ENCODE peak calls at places on chromosomes 11 and 22, in eight cellular contexts. K, Q, H, L, W, O, X and M are unnamed samples.

GRCh38 chr11:68659158-68659921 is 25.0 kb upstream of the GAL start:
- DNase-seq in L (peak), Q (peak), W (peak), O (no peak), K (peak), H (peak), X (peak), M (peak)

GRCh38 chr22:36334838-36335603 is 52.7 kb downstream of the MYH9 start:
- DNase-seq in W (no peak), O (peak), H (no peak), Q (peak), L (peak), X (no peak), K (peak), M (peak)

GRCh38 chr11:10490398-10491232 is 35.6 kb downstream of the AMPD3 start:
- DNase-seq in X (peak), K (peak), L (peak), O (peak), H (peak), Q (peak), W (peak), M (peak)

GRCh38 chr22:33057363-33057995 is 702 bp downstream of the SYN3 start:
- DNase-seq in X (no peak), K (no peak), O (peak), H (no peak), L (no peak), W (no peak), Q (no peak), M (no peak)

GRCh38 chr11:12893787-12894672 is 115.1 kb upstream of the RASSF10 start:
- DNase-seq in L (peak), W (peak), H (peak), X (peak), K (peak), O (peak), Q (peak), M (peak)

GRCh38 chr22:21816787-21817496 is 50.5 kb downstream of the MAPK1 start:
- DNase-seq in Q (peak), X (no peak), L (peak), O (no peak), K (peak), H (peak), W (no peak), M (peak)

GRCh38 chr22:17891427-17892167 is 117.3 kb upstream of the BID start:
- DNase-seq in H (peak), L (no peak), X (peak), K (no peak), Q (no peak), W (peak), O (peak), M (no peak)

GRCh38 chr22:20159088-20159487 is 8.2 kb upstream of the CCDC188 start:
- DNase-seq in Q (no peak), O (peak), L (no peak), K (no peak), H (no peak), X (no peak), W (no peak), M (no peak)

GRCh38 chr11:77557553-77557952 is 32.2 kb upstream of the AQP11 start:
- DNase-seq in H (no peak), O (peak), Q (peak), X (no peak), K (peak), W (no peak), L (peak), M (peak)

GRCh38 chr11:112269139-112269538 is 8.5 kb upstream of the PLET1 start:
- DNase-seq in O (no peak), K (no peak), L (no peak), H (no peak), X (no peak), Q (no peak), W (no peak), M (no peak)

DNA sequence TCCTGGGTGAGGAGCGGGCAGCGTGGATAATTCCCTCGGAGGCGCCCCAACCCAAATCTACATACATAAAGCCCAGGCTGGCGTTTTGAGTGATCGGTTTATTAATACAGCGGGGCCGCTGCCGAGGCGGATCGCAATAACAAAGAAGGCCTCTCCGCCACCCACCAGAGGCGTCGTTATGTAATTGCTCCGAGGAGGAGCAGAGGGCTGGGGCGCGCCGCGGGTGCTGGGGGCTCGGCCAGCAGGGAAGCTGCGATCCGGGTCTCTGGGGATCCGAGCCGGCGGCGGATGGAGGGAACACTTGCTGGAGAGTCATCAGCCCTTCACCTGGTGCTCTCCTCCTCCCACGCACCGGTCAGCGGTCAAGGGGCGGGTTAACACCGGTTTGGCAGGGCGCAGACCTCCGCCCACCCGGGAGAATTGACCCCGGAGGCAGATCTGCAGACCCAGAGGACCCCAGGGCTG is 6.4 kb upstream of the TP53I11 start:
- DNase-seq in O (peak), X (peak), K (no peak), W (no peak), Q (no peak), L (no peak), H (no peak), M (no peak)
- H3K4me3 ChIP-seq in O (peak), X (peak), K (no peak), W (no peak), Q (no peak), L (no peak), H (no peak), M (no peak)

DNA sequence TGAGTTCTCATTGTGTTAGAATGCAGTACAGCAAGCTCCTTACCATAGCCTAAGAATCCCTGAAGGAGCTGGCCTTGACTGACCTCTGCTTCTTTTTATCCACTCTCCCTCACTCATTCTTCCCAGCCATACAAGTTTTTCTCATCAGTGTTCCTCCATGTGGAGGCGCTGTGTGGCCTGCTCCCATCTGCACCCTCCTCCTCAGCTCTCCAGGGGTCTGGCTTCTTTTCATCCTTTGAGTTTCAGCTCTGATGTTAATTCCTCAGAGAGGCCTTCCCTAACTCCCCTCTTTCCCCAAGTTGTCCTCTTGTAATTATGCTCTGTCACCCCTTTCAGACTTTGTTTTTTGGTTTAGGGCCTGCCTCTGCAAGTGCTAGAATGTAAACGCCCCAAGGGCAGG is 144.8 kb downstream of the WNT7B start:
- DNase-seq in K (no peak), O (no peak), W (no peak), H (no peak), X (no peak), L (no peak), Q (no peak), M (peak)
- TF ChIP-seq CTCF in K (no peak), O (peak), W (no peak), H (no peak), X (no peak), L (no peak), Q (peak), M (no peak)

GRCh38 chr11:65713212-65713969 is 1.3 kb downstream of the KAT5 start:
- DNase-seq in Q (no peak), O (no peak), K (no peak), H (no peak), W (no peak), L (no peak), X (no peak), M (no peak)
- H3K4me3 ChIP-seq in Q (no peak), O (peak), K (no peak), H (peak), W (peak), L (peak), X (peak), M (peak)

GRCh38 chr11:14645985-14646900 is 2.6 kb downstream of the PDE3B start:
- DNase-seq in Q (no peak), O (no peak), X (no peak), L (no peak), H (no peak), W (no peak), K (no peak), M (no peak)

GRCh38 chr11:14645247-14645912 is 1.8 kb downstream of the PDE3B start:
- DNase-seq in O (no peak), W (no peak), K (peak), X (no peak), H (peak), Q (peak), L (peak), M (peak)

GRCh38 chr11:14642873-14643696 is 519 bp upstream of the PDE3B start:
- DNase-seq in W (no peak), Q (no peak), L (no peak), X (no peak), K (no peak), H (no peak), O (peak), M (no peak)

GRCh38 chr11:14643697-14644395 is at the start of gene PDE3B:
- DNase-seq in L (peak), X (peak), K (peak), W (peak), H (peak), O (peak), Q (peak), M (peak)

DNA sequence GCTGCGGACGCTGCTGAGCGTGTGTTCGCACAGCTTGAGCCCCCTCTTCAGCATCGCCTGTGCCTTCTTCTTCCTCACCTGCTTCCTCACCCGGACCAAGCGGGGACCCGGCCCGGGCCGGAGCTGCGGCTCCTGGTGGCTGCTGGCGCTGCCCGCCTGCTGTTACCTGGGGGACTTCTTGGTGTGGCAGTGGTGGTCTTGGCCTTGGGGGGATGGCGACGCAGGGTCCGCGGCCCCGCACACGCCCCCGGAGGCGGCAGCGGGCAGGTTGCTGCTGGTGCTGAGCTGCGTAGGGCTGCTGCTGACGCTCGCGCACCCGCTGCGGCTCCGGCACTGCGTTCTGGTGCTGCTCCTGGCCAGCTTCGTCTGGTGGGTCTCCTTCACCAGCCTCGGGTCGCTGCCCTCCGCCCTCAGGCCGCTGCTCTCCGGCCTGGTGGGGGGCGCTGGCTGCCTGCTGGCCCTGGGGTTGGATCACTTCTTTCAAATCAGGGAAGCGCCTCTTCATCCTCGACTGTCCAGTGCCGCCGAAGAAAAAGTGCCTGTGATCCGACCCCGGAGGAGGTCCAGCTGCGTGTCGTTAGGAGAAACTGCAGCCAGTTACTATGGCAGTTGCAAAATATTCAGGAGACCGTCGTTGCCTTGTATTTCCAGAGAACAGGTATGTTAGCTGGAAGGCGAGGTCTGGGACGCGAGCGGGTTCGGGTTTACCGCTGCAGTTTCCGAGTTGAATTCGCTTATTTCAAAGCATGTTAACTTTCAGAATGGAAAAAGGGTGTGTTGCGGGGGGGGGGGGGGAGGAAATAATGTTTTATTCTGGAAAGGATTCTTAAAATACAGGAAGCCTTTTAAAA is 1.0 kb downstream of the PDE3B start:
- DNase-seq in L (peak), O (peak), Q (no peak), K (peak), X (peak), W (peak), H (peak), M (peak)
- TF ChIP-seq CTCF in L (no peak), O (no peak), Q (no peak), K (no peak), X (peak), W (no peak), H (no peak), M (no peak)

GRCh38 chr11:4607111-4607510 is 920 bp downstream of the TRIM68 start:
- DNase-seq in W (no peak), H (no peak), K (peak), X (no peak), Q (peak), L (peak), O (no peak), M (peak)

GRCh38 chr11:4605057-4605456 is 3.0 kb downstream of the TRIM68 start:
- DNase-seq in Q (no peak), O (no peak), K (no peak), W (no peak), L (no peak), X (no peak), H (no peak), M (no peak)

GRCh38 chr11:4610258-4610935 is 2.4 kb upstream of the TRIM68 start:
- DNase-seq in X (no peak), W (no peak), K (no peak), L (peak), H (no peak), Q (peak), O (no peak), M (no peak)

GRCh38 chr11:4607782-4608666 is at the start of gene TRIM68:
- DNase-seq in X (peak), O (peak), K (peak), W (peak), H (peak), L (peak), Q (peak), M (peak)

GRCh38 chr11:4606231-4607015 is 1.6 kb downstream of the TRIM68 start:
- DNase-seq in L (peak), Q (peak), W (no peak), K (peak), H (no peak), X (no peak), O (no peak), M (peak)
- H3K4me3 ChIP-seq in L (no peak), Q (peak), W (peak), K (peak), H (no peak), X (peak), O (peak), M (peak)

GRCh38 chr11:34514050-34514449 is 456 bp upstream of the ELF5 start:
- DNase-seq in X (no peak), L (no peak), K (no peak), O (no peak), Q (no peak), W (no peak), H (no peak), M (no peak)

GRCh38 chr11:34510673-34511072 is 2.9 kb downstream of the ELF5 start:
- DNase-seq in W (no peak), L (no peak), Q (no peak), O (no peak), X (no peak), H (no peak), K (no peak), M (no peak)

GRCh38 chr11:34514597-34514996 is 1.0 kb upstream of the ELF5 start:
- DNase-seq in K (no peak), X (no peak), Q (no peak), H (no peak), L (no peak), W (no peak), O (no peak), M (no peak)

GRCh38 chr11:34513674-34513995 is at the start of gene ELF5:
- DNase-seq in K (no peak), L (no peak), O (no peak), H (no peak), Q (no peak), W (no peak), X (no peak), M (no peak)

DNA sequence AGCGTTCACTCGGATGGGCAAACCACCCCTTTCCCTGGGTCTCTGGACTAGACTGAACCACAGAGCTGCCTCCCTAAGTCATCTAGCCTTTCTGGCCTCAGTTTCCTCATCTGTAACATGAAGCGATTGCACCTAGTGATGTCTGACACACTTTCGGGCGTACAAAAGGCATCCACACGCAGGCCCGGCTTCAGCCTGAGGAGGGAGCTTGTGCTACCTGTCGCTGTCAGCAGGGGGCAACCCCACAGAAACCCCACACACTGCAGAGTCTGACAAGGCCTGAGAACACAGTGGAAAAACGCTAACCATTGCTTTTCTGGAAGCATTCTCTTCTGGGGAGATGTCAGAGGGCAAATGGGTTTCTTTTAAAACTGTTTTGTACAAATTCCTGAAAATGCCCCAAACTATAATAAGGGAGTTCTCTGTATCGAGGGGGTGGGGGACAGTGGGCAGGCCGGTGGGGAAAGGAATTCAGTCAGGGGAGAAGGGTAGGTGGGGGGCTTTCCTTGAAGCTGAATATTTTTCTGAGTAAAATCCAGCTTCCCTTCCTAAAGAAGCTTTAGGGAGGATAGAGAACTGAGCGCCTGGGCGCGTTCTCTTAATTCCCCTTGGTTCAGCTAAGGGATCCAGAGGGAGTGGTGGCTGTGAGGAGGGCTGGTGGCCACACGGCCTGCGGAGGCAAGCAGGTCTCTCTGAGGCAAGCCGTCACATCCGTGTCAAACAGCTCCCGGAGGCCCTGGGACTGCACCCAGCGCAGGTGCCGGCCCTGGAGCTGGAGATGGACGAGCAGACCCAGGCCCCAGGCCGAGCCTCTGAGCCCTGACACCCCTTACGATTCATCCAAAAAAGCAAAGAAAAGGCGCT is 552 bp downstream of the ELF5 start:
- DNase-seq in W (no peak), O (peak), X (peak), L (peak), H (peak), K (peak), Q (peak), M (peak)
- TF ChIP-seq CTCF in W (peak), O (peak), X (peak), L (peak), H (peak), K (peak), Q (peak), M (peak)

GRCh38 chr11:86145439-86146156 is 76.7 kb upstream of the PICALM start:
- DNase-seq in K (no peak), H (no peak), L (no peak), O (no peak), Q (no peak), X (no peak), W (no peak), M (no peak)
- H3K4me3 ChIP-seq in K (no peak), H (no peak), L (no peak), O (no peak), Q (no peak), X (no peak), W (no peak), M (no peak)

DNA sequence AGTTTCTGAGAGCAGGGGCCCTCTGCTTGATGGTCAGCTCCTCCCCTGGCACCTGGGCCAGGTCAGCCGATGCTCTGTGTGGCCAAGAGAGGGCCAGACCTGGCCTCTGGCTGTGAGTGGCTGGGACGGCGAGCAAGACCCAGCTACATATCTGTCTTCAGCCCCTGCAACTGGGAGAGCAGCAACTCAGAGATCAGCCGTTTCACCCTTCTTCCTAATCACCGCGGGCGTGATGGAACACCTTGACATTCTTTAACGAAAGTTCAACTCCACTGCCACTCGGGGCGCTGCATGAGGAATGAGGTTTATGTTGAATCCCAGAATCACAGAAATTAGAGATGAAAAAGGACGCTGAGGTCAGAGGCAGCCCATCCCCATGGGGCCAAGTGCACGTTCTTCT is 195.9 kb downstream of the TRIM29 start:
- DNase-seq in L (no peak), H (no peak), K (no peak), Q (no peak), X (no peak), W (no peak), O (no peak), M (no peak)
- TF ChIP-seq CTCF in L (no peak), H (no peak), K (no peak), Q (no peak), X (no peak), W (no peak), O (no peak), M (no peak)

GRCh38 chr11:124801636-124802312 is 1.6 kb upstream of the MSANTD2 start:
- DNase-seq in L (peak), Q (peak), X (no peak), K (no peak), O (no peak), W (no peak), H (no peak), M (peak)
- H3K4me3 ChIP-seq in L (no peak), Q (no peak), X (no peak), K (no peak), O (no peak), W (peak), H (no peak), M (no peak)

DNA sequence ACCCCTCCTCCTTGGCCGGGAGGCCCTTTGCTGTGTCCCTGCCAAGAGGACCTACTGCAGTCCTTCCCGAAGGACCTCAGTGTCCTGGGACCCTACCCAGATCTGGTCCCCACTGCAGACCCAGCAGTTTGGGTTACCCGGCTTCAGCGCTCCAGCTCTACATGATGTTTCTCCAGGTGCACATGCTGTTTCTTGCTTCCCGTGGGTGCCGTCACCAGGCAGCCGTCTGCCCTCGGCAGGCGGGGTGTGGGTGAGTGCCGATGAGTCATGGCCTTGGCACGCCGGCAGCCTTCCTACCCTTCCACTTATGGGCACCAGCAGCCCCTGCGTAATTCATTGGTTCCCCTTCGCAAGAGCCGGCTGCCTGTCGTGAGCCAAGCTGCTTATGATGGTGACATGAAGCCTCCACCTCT is 101.8 kb downstream of the BCR start:
- DNase-seq in W (peak), O (no peak), H (peak), K (peak), Q (peak), X (peak), L (peak), M (peak)
- TF ChIP-seq CTCF in W (no peak), O (no peak), H (no peak), K (no peak), Q (no peak), X (peak), L (no peak), M (no peak)